ENCODE peak calls at places on chromosomes 12 and 14, in ten cellular contexts. P, U, H, E, L, I, X, M, Q and T are unnamed samples.
A peak's percentile ranks its signal among the peaks of the same experiment; 100 is the strongest.

GRCh38 chr14:53412819-53413664 is 259.9 kb upstream of the DDHD1 start:
- DNase-seq in P (peak; percentile 12), U (no peak), H (no peak), E (peak; percentile 49), L (no peak), I (no peak), X (no peak), M (no peak), Q (peak; percentile 27), T (no peak)

GRCh38 chr12:131917711-131918306 is 11.3 kb upstream of the PUS1 start:
- DNase-seq in P (no peak), U (no peak), H (no peak), E (no peak), L (no peak), I (no peak), X (no peak), M (no peak), Q (no peak), T (no peak)

GRCh38 chr12:116459921-116460666 is 99.1 kb upstream of the MAP1LC3B2 start:
- DNase-seq in P (no peak), U (no peak), H (no peak), E (no peak), L (no peak), I (no peak), X (no peak), M (no peak), Q (peak; percentile 2), T (no peak)

GRCh38 chr14:104820669-104821228 is 19.8 kb downstream of the ZBTB42 start:
- DNase-seq in P (peak; percentile 92), U (no peak), H (peak; percentile 72), E (peak; percentile 81), L (peak; percentile 25), I (no peak), X (no peak), M (peak; percentile 62), Q (peak; percentile 81), T (peak; percentile 37)

GRCh38 chr14:73265721-73266046 is 28.4 kb downstream of the PAPLN start:
- DNase-seq in P (no peak), U (no peak), H (no peak), E (no peak), L (no peak), I (no peak), X (no peak), M (no peak), Q (no peak), T (no peak)

GRCh38 chr12:121713257-121714155 is 954 bp downstream of the TMEM120B start:
- DNase-seq in P (no peak), U (no peak), H (no peak), E (no peak), L (no peak), I (no peak), X (peak; percentile 34), M (no peak), Q (peak; percentile 35), T (no peak)

GRCh38 chr12:54160050-54160449 is 28.7 kb downstream of the SMUG1 start:
- DNase-seq in P (no peak), U (no peak), H (no peak), E (no peak), L (no peak), I (no peak), X (no peak), M (no peak), Q (no peak), T (no peak)

GRCh38 chr14:92959761-92960680 is 37.1 kb downstream of the CHGA start:
- DNase-seq in P (peak; percentile 52), U (no peak), H (no peak), E (no peak), L (no peak), I (no peak), X (no peak), M (no peak), Q (no peak), T (no peak)

GRCh38 chr12:54535474-54535873 is 13.9 kb upstream of the PDE1B start:
- DNase-seq in P (no peak), U (no peak), H (no peak), E (no peak), L (no peak), I (no peak), X (no peak), M (no peak), Q (no peak), T (no peak)

GRCh38 chr12:21528953-21529352 is 2.9 kb downstream of the SPX start:
- DNase-seq in P (no peak), U (no peak), H (peak; percentile 19), E (no peak), L (no peak), I (no peak), X (no peak), M (no peak), Q (peak; percentile 25), T (no peak)

GRCh38 chr12:27785882-27786570 is 6.0 kb upstream of the MANSC4 start:
- DNase-seq in P (no peak), U (no peak), H (peak; percentile 78), E (no peak), L (no peak), I (no peak), X (no peak), M (peak; percentile 79), Q (peak; percentile 59), T (peak; percentile 44)

GRCh38 chr14:65303185-65303901 is 109.2 kb upstream of the FUT8 start:
- DNase-seq in P (peak; percentile 13), U (no peak), H (peak; percentile 52), E (peak; percentile 45), L (no peak), I (no peak), X (no peak), M (no peak), Q (peak; percentile 20), T (no peak)

GRCh38 chr12:41486718-41487117 is 298.6 kb downstream of the PDZRN4 start:
- DNase-seq in P (no peak), U (no peak), H (peak; percentile 85), E (peak; percentile 11), L (no peak), I (no peak), X (no peak), M (peak; percentile 14), Q (peak; percentile 5), T (peak; percentile 1)

GRCh38 chr12:26246483-26247164 is 51.3 kb downstream of the SSPN start:
- DNase-seq in P (no peak), U (no peak), H (no peak), E (no peak), L (no peak), I (no peak), X (no peak), M (no peak), Q (no peak), T (no peak)

GRCh38 chr12:75766263-75767160 is 255.1 kb upstream of the KRR1 start:
- DNase-seq in P (no peak), U (no peak), H (peak; percentile 80), E (no peak), L (no peak), I (no peak), X (no peak), M (peak; percentile 38), Q (peak; percentile 33), T (no peak)

GRCh38 chr14:104965561-104966231 is 12.5 kb downstream of the AHNAK2 start:
- DNase-seq in P (peak; percentile 3), U (no peak), H (no peak), E (no peak), L (no peak), I (no peak), X (peak; percentile 7), M (no peak), Q (no peak), T (no peak)

GRCh38 chr12:121858662-121859572 is at the start of gene HPD:
- DNase-seq in P (no peak), U (no peak), H (peak; percentile 87), E (peak; percentile 41), L (peak; percentile 83), I (no peak), X (peak; percentile 70), M (peak; percentile 67), Q (peak; percentile 93), T (peak; percentile 41)

GRCh38 chr12:12327802-12328201 is 22.2 kb downstream of the MANSC1 start:
- DNase-seq in P (no peak), U (peak; percentile 9), H (peak; percentile 63), E (peak; percentile 75), L (no peak), I (no peak), X (no peak), M (peak; percentile 36), Q (peak; percentile 79), T (no peak)

DNA sequence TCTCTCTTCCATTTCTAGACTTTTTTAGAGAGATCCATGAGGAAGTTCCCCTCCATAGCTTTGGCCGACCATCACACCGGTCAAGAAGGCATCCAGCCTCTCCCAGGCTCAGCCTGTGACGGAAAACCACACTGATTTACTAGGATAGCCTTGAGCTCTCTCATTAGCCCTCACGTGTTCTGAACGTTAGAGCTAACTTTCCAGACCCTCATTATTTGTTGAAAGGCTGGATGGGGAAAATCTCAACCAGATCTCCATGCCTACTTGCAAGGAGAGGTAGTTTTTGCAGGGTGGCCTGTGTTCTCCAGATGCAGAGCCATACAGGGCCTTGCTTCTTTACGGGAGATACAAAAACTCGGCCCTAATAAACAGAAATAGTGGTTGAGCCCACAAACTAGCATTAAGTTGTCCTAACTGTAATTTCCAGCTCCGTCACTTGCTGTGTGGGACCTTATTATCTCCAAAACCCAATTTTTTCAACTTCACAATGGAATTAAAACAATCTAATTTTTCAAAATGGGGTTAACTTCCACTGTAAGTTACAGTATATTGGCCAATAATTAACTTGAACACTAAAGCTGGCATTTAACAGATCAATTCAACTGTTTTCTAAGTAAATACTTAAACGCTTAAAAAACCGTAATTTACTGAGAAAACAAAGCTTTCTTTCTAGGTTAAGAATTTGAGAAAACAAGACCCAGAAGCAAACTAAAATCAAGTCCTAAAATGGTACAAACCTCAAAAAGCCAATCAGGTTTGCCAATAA is 65.3 kb downstream of the KLHL28 start:
- DNase-seq in P (no peak), U (no peak), H (no peak), E (no peak), L (no peak), I (no peak), X (no peak), M (no peak), Q (no peak), T (no peak)
- H3K4me3 ChIP-seq in P (peak overlapping the region; percentile 54), U (peak overlapping the region; percentile 16), H (no peak overlapping the region), E (peak overlapping the region; percentile 84), L (peak overlapping the region; percentile 76), I (peak overlapping the region; percentile 96), X (peak overlapping the region; percentile 96), M (no peak overlapping the region), Q (no peak overlapping the region), T (no peak overlapping the region)

GRCh38 chr14:75450381-75451276 is 22.8 kb downstream of the JDP2 start:
- DNase-seq in P (no peak), U (no peak), H (peak; percentile 58), E (no peak), L (no peak), I (peak; percentile 76), X (peak; percentile 54), M (no peak), Q (no peak), T (no peak)
- H3K27ac ChIP-seq in P (no peak overlapping the region), U (no peak overlapping the region), H (no peak overlapping the region), E (no peak overlapping the region), L (no peak overlapping the region), I (peak overlapping the region; percentile 56), X (peak overlapping the region; percentile 46), M (no peak overlapping the region), Q (no peak overlapping the region), T (peak overlapping the region; percentile 11)

GRCh38 chr14:64117671-64118402 is 176.3 kb downstream of the ESR2 start:
- DNase-seq in P (no peak), U (no peak), H (peak; percentile 91), E (no peak), L (peak; percentile 50), I (no peak), X (peak; percentile 52), M (peak; percentile 77), Q (peak; percentile 29), T (no peak)
- TF ChIP-seq CTCF in P (no peak), U (no peak), H (no peak), E (no peak), L (no peak), I (no peak), X (no peak), M (peak; percentile 32), Q (no peak), T (no peak)

GRCh38 chr12:63822352-63822751 is 22.1 kb upstream of the SRGAP1 start:
- DNase-seq in P (no peak), U (no peak), H (peak; percentile 61), E (no peak), L (no peak), I (no peak), X (no peak), M (no peak), Q (peak; percentile 26), T (peak; percentile 63)
- H3K4me3 ChIP-seq in P (no peak overlapping the region), U (no peak overlapping the region), H (peak overlapping the region; percentile 47), E (no peak overlapping the region), L (peak overlapping the region; percentile 56), I (peak overlapping the region; percentile 64), X (peak overlapping the region; percentile 52), M (peak overlapping the region; percentile 67), Q (no peak overlapping the region), T (peak overlapping the region; percentile 62)